ENCODE peak calls at places on chromosome 5, in five cellular contexts. X, O, H, B and Q are unnamed samples.

GRCh38 chr5:14705556-14705955 is 41.0 kb downstream of the OTULIN start:
- DNase-seq in X (no peak), O (no peak), H (no peak), B (no peak), Q (no peak)

GRCh38 chr5:143714629-143715028 is 97.3 kb upstream of the HMHB1 start:
- DNase-seq in X (peak), O (no peak), H (no peak), B (no peak), Q (no peak)

GRCh38 chr5:112106878-112107277 is 312.2 kb downstream of the EPB41L4A start:
- DNase-seq in X (peak), O (no peak), H (no peak), B (no peak), Q (no peak)

GRCh38 chr5:13704401-13704800 is 240.1 kb downstream of the DNAH5 start:
- DNase-seq in X (no peak), O (no peak), H (no peak), B (no peak), Q (no peak)

GRCh38 chr5:145811834-145812625 is 23.1 kb downstream of the PRELID2 start:
- DNase-seq in X (peak), O (no peak), H (no peak), B (no peak), Q (no peak)

GRCh38 chr5:73311291-73312110 is 137.1 kb downstream of the FOXD1 start:
- DNase-seq in X (peak), O (no peak), H (peak), B (no peak), Q (peak)

GRCh38 chr5:68277427-68277826 is 61.9 kb downstream of the PIK3R1 start:
- DNase-seq in X (peak), O (no peak), H (no peak), B (no peak), Q (no peak)

GRCh38 chr5:72079288-72079687 is 28.0 kb upstream of the MAP1B start:
- DNase-seq in X (no peak), O (no peak), H (no peak), B (peak), Q (no peak)

GRCh38 chr5:150342583-150342982 is 14.9 kb upstream of the TCOF1 start:
- DNase-seq in X (no peak), O (no peak), H (no peak), B (no peak), Q (no peak)

GRCh38 chr5:3349704-3350565 is 245.7 kb upstream of the IRX1 start:
- DNase-seq in X (no peak), O (no peak), H (no peak), B (no peak), Q (no peak)

GRCh38 chr5:138752341-138752950 is 779 bp upstream of the CTNNA1 start:
- DNase-seq in X (peak), O (peak), H (no peak), B (peak), Q (no peak)

GRCh38 chr5:74372502-74373445 is 267.8 kb downstream of the ENC1 start:
- DNase-seq in X (no peak), O (no peak), H (no peak), B (no peak), Q (no peak)

GRCh38 chr5:9766581-9766980 is 136.4 kb upstream of the TAS2R1 start:
- DNase-seq in X (peak), O (no peak), H (no peak), B (no peak), Q (no peak)

GRCh38 chr5:35138232-35138631 is 90.5 kb upstream of the AGXT2 start:
- DNase-seq in X (no peak), O (no peak), H (no peak), B (no peak), Q (peak)

GRCh38 chr5:56815657-56816545 is 552 bp downstream of the MAP3K1 start:
- DNase-seq in X (peak), O (no peak), H (no peak), B (peak), Q (no peak)

GRCh38 chr5:9829621-9830020 is 199.5 kb upstream of the TAS2R1 start:
- DNase-seq in X (no peak), O (no peak), H (no peak), B (no peak), Q (no peak)

GRCh38 chr5:75466317-75466716 is 45.1 kb downstream of the CERT1 start:
- DNase-seq in X (no peak), O (no peak), H (no peak), B (no peak), Q (no peak)

GRCh38 chr5:88374391-88374790 is 105.7 kb upstream of the TMEM161B start:
- DNase-seq in X (no peak), O (no peak), H (no peak), B (no peak), Q (no peak)

GRCh38 chr5:165559645-165560044 is 2054.2 kb downstream of the MAT2B start:
- DNase-seq in X (no peak), O (no peak), H (no peak), B (no peak), Q (no peak)

GRCh38 chr5:93850311-93850710 is 108.9 kb upstream of the POU5F2 start:
- DNase-seq in X (no peak), O (no peak), H (no peak), B (no peak), Q (no peak)

GRCh38 chr5:108753331-108753730 is 5.6 kb downstream of the FER start:
- DNase-seq in X (peak), O (no peak), H (no peak), B (no peak), Q (no peak)

GRCh38 chr5:176778921-176779465 is 31.4 kb upstream of the UNC5A start:
- DNase-seq in X (no peak), O (no peak), H (no peak), B (no peak), Q (no peak)

GRCh38 chr5:7578056-7578455 is 182.1 kb downstream of the ADCY2 start:
- DNase-seq in X (no peak), O (no peak), H (no peak), B (no peak), Q (no peak)

DNA sequence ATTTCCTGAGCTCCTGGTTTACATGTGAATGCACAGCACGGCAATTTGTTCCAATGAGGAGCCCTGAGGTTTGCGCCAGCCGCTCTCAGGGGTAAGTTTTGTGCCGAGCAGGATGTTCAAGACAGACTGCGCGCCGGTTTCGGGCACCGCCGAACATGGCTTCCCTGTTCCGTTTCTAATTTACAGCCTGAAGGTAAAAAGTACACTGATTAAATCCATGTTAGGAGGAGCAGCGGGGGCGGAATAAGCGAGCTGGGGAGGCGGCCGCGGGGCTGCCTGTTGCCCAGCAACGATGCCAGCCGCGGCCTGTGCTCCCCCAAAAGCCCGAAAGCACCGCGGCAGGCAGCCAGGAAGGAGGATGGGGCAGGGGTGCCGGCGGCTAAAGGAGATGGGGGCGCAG is 6.4 kb downstream of the SOWAHA start:
- DNase-seq in X (no peak), O (no peak), H (no peak), B (no peak), Q (no peak)
- H3K4me3 ChIP-seq in X (no peak), O (no peak), H (no peak), B (no peak), Q (no peak)

GRCh38 chr5:5494489-5495402 is 72.3 kb downstream of the ICE1 start:
- DNase-seq in X (peak), O (peak), H (peak), B (no peak), Q (no peak)

GRCh38 chr5:5492087-5492933 is 69.8 kb downstream of the ICE1 start:
- DNase-seq in X (peak), O (peak), H (no peak), B (peak), Q (peak)

GRCh38 chr5:5497132-5497748 is 74.8 kb downstream of the ICE1 start:
- DNase-seq in X (peak), O (peak), H (peak), B (peak), Q (no peak)
- TF ChIP-seq CTCF in X (peak), O (peak), H (peak), B (peak), Q (peak)

DNA sequence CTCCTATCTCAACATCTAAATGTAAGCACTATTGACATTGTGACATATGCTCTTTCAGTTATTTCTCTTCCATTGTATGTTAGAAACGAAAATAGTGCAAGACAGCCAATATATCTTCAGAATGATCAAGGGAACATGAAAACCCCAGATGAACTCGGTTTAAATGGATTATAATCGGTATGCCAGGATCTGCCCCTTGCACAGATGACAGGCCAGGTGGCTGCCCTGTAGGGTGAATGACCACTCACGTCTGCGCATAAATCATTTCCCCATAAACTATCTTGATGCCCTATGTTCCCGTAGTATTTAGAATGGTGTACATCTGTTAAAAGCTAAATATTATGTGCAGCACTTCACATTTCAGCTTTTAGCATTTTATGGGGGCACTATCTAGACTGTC is 69.7 kb upstream of the RANBP3L start:
- DNase-seq in X (no peak), O (no peak), H (no peak), B (no peak), Q (no peak)
- H3K4me3 ChIP-seq in X (no peak), O (no peak), H (no peak), B (no peak), Q (no peak)

GRCh38 chr5:32794086-32794485 is 83.0 kb downstream of the NPR3 start:
- DNase-seq in X (peak), O (no peak), H (no peak), B (no peak), Q (no peak)
- TF ChIP-seq CTCF in X (peak), O (peak), H (no peak), B (peak), Q (peak)

GRCh38 chr5:172447646-172448365 is 6.5 kb downstream of the SH3PXD2B start:
- DNase-seq in X (no peak), O (no peak), H (no peak), B (no peak), Q (no peak)
- H3K4me3 ChIP-seq in X (no peak), O (no peak), H (no peak), B (no peak), Q (no peak)

DNA sequence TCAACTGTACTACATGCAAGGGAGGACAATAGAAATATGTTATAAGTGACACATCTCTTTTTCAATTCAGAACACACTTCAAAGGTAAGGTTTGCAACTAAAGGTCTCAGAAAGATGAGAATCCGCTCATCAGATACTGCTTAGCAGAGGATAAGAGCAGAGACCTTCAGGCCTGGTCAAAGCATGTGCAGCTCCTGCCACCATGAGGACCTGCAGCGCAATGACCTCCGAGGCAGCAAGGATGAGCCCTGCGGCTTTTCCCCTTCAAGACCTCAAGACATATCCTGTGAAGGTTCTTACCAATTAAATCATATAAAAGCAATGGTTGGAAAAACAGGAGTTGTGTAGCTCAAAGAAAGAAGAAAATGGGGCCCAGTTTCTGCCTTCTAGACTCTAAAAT is 135.8 kb downstream of the TRIM36 start:
- DNase-seq in X (peak), O (no peak), H (no peak), B (no peak), Q (no peak)
- TF ChIP-seq CTCF in X (no peak), O (peak), H (no peak), B (no peak), Q (no peak)

GRCh38 chr5:67093259-67093658 is 103.3 kb downstream of the CD180 start:
- DNase-seq in X (no peak), O (no peak), H (no peak), B (no peak), Q (no peak)

GRCh38 chr5:67092447-67093023 is 104.1 kb downstream of the CD180 start:
- DNase-seq in X (peak), O (no peak), H (no peak), B (no peak), Q (no peak)

GRCh38 chr5:67095346-67095871 is 101.2 kb downstream of the CD180 start:
- DNase-seq in X (no peak), O (no peak), H (peak), B (no peak), Q (no peak)

GRCh38 chr5:67090593-67090992 is 106.0 kb downstream of the CD180 start:
- DNase-seq in X (peak), O (no peak), H (no peak), B (no peak), Q (no peak)

GRCh38 chr5:67094476-67095300 is 101.9 kb downstream of the CD180 start:
- DNase-seq in X (peak), O (no peak), H (no peak), B (no peak), Q (peak)
- H3K4me3 ChIP-seq in X (no peak), O (no peak), H (no peak), B (no peak), Q (no peak)

DNA sequence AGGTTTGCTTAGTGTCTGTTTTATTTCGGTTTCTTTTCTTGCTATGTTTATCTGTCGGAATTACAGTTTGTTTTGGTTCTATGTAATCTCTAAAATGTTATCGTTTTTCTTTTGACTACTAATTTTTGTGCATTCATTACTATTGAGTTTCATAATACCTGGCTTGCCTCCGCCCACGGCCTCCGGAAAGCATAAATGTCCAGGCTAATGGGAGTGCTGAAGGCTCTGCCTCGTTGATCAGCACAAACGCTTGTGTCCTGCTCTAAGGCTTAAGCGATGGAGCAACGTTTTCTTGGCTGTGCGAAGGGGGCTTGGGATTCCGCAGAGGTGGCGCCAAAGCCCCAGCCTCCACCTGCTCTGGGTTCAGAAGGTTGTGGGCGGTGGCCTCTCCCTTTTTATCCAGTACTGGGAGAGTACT is 19.8 kb downstream of the ANXA2R start:
- DNase-seq in X (no peak), O (no peak), H (no peak), B (no peak), Q (no peak)
- TF ChIP-seq CTCF in X (no peak), O (no peak), H (no peak), B (no peak), Q (no peak)

GRCh38 chr5:159104759-159105317 is 5.1 kb upstream of the EBF1 start:
- DNase-seq in X (no peak), O (no peak), H (no peak), B (no peak), Q (no peak)

GRCh38 chr5:159103086-159103485 is 3.4 kb upstream of the EBF1 start:
- DNase-seq in X (no peak), O (no peak), H (no peak), B (no peak), Q (no peak)

GRCh38 chr5:159102294-159102934 is 2.7 kb upstream of the EBF1 start:
- DNase-seq in X (no peak), O (no peak), H (no peak), B (no peak), Q (no peak)

GRCh38 chr5:159105318-159106053 is 5.8 kb upstream of the EBF1 start:
- DNase-seq in X (no peak), O (no peak), H (no peak), B (no peak), Q (no peak)

GRCh38 chr5:159104058-159104651 is 4.4 kb upstream of the EBF1 start:
- DNase-seq in X (peak), O (no peak), H (peak), B (peak), Q (no peak)
- H3K4me3 ChIP-seq in X (no peak), O (no peak), H (no peak), B (no peak), Q (peak)

GRCh38 chr5:147509710-147510651 is at the start of gene DPYSL3:
- DNase-seq in X (peak), O (peak), H (peak), B (peak), Q (no peak)
- TF ChIP-seq CTCF in X (peak), O (no peak), H (peak), B (no peak), Q (peak)